ENCODE peak calls at places on chromosomes 6 and 20, in ten cellular contexts. One of them, this sample, is unnamed.

GRCh38 chr6:170088349-170088951 is 202.4 kb downstream of the DLL1 start:
- DNase-seq in Daoy: peak; percentile 28
- DNase-seq in NAMALWA: no peak
- DNase-seq in iPS DF 6.9: no peak
- DNase-seq in GM20000: peak; percentile 48
- DNase-seq in GM04503: no peak
- DNase-seq in HCT116: no peak
- DNase-seq in GM13976: no peak
- DNase-seq in NCI-H1417: no peak
- DNase-seq in stimulated activated CD4-positive, alpha-beta T cell treated with anti-CD3 and anti-CD28 coated beads, Interleukin-4, amount 100 ng/mL, for 48 hours: no peak
- DNase-seq in this sample: no peak

GRCh38 chr6:158377866-158378265 is 65.6 kb downstream of the TULP4 start:
- DNase-seq in Daoy: no peak
- DNase-seq in NAMALWA: no peak
- DNase-seq in iPS DF 6.9: no peak
- DNase-seq in GM20000: no peak
- DNase-seq in GM04503: no peak
- DNase-seq in HCT116: no peak
- DNase-seq in GM13976: no peak
- DNase-seq in NCI-H1417: no peak
- DNase-seq in stimulated activated CD4-positive, alpha-beta T cell treated with anti-CD3 and anti-CD28 coated beads, Interleukin-4, amount 100 ng/mL, for 48 hours: no peak
- DNase-seq in this sample: no peak

GRCh38 chr20:49854190-49854875 is 41.7 kb downstream of the SLC9A8 start:
- DNase-seq in Daoy: no peak
- DNase-seq in NAMALWA: no peak
- DNase-seq in iPS DF 6.9: no peak
- DNase-seq in GM20000: no peak
- DNase-seq in GM04503: no peak
- DNase-seq in HCT116: no peak
- DNase-seq in GM13976: no peak
- DNase-seq in NCI-H1417: no peak
- DNase-seq in stimulated activated CD4-positive, alpha-beta T cell treated with anti-CD3 and anti-CD28 coated beads, Interleukin-4, amount 100 ng/mL, for 48 hours: no peak
- DNase-seq in this sample: no peak

GRCh38 chr6:169847773-169848380 is 96.5 kb downstream of the ERMARD start:
- DNase-seq in Daoy: no peak
- DNase-seq in NAMALWA: no peak
- DNase-seq in iPS DF 6.9: no peak
- DNase-seq in GM20000: no peak
- DNase-seq in GM04503: no peak
- DNase-seq in HCT116: no peak
- DNase-seq in GM13976: no peak
- DNase-seq in NCI-H1417: no peak
- DNase-seq in stimulated activated CD4-positive, alpha-beta T cell treated with anti-CD3 and anti-CD28 coated beads, Interleukin-4, amount 100 ng/mL, for 48 hours: no peak
- DNase-seq in this sample: no peak

GRCh38 chr6:26602262-26602661 is 5.5 kb downstream of the ABT1 start:
- DNase-seq in Daoy: no peak
- DNase-seq in NAMALWA: no peak
- DNase-seq in iPS DF 6.9: no peak
- DNase-seq in GM20000: no peak
- DNase-seq in GM04503: no peak
- DNase-seq in HCT116: no peak
- DNase-seq in GM13976: no peak
- DNase-seq in NCI-H1417: no peak
- DNase-seq in stimulated activated CD4-positive, alpha-beta T cell treated with anti-CD3 and anti-CD28 coated beads, Interleukin-4, amount 100 ng/mL, for 48 hours: no peak
- DNase-seq in this sample: no peak

GRCh38 chr6:46170357-46171289 is at the start of gene ENPP5:
- DNase-seq in Daoy: peak; percentile 92
- DNase-seq in NAMALWA: peak; percentile 85
- DNase-seq in iPS DF 6.9: peak; percentile 87
- DNase-seq in GM20000: peak; percentile 70
- DNase-seq in GM04503: no peak
- DNase-seq in HCT116: peak; percentile 87
- DNase-seq in GM13976: peak; percentile 89
- DNase-seq in NCI-H1417: peak; percentile 95
- DNase-seq in stimulated activated CD4-positive, alpha-beta T cell treated with anti-CD3 and anti-CD28 coated beads, Interleukin-4, amount 100 ng/mL, for 48 hours: peak; percentile 31
- DNase-seq in this sample: no peak

GRCh38 chr20:52204136-52204535 is 12.6 kb upstream of the ZFP64 start:
- DNase-seq in Daoy: peak; percentile 4
- DNase-seq in NAMALWA: no peak
- DNase-seq in iPS DF 6.9: no peak
- DNase-seq in GM20000: no peak
- DNase-seq in GM04503: no peak
- DNase-seq in HCT116: peak; percentile 8
- DNase-seq in GM13976: no peak
- DNase-seq in NCI-H1417: no peak
- DNase-seq in stimulated activated CD4-positive, alpha-beta T cell treated with anti-CD3 and anti-CD28 coated beads, Interleukin-4, amount 100 ng/mL, for 48 hours: no peak
- DNase-seq in this sample: no peak

GRCh38 chr6:44116643-44117382 is 10.4 kb downstream of the MRPL14 start:
- DNase-seq in Daoy: peak; percentile 85
- DNase-seq in NAMALWA: no peak
- DNase-seq in iPS DF 6.9: no peak
- DNase-seq in GM20000: no peak
- DNase-seq in GM04503: peak; percentile 82
- DNase-seq in HCT116: no peak
- DNase-seq in GM13976: no peak
- DNase-seq in NCI-H1417: no peak
- DNase-seq in stimulated activated CD4-positive, alpha-beta T cell treated with anti-CD3 and anti-CD28 coated beads, Interleukin-4, amount 100 ng/mL, for 48 hours: no peak
- DNase-seq in this sample: peak; percentile 74

GRCh38 chr6:159106627-159107241 is 61.9 kb upstream of the TAGAP start:
- DNase-seq in Daoy: peak; percentile 71
- DNase-seq in NAMALWA: peak; percentile 99
- DNase-seq in iPS DF 6.9: peak; percentile 71
- DNase-seq in GM20000: peak; percentile 79
- DNase-seq in GM04503: peak; percentile 14
- DNase-seq in HCT116: peak; percentile 70
- DNase-seq in GM13976: peak; percentile 82
- DNase-seq in NCI-H1417: peak; percentile 76
- DNase-seq in stimulated activated CD4-positive, alpha-beta T cell treated with anti-CD3 and anti-CD28 coated beads, Interleukin-4, amount 100 ng/mL, for 48 hours: peak; percentile 85
- DNase-seq in this sample: peak; percentile 69

GRCh38 chr6:55277628-55278003 is 49.7 kb upstream of the GFRAL start:
- DNase-seq in Daoy: no peak
- DNase-seq in NAMALWA: no peak
- DNase-seq in iPS DF 6.9: no peak
- DNase-seq in GM20000: no peak
- DNase-seq in GM04503: no peak
- DNase-seq in HCT116: no peak
- DNase-seq in GM13976: no peak
- DNase-seq in NCI-H1417: no peak
- DNase-seq in stimulated activated CD4-positive, alpha-beta T cell treated with anti-CD3 and anti-CD28 coated beads, Interleukin-4, amount 100 ng/mL, for 48 hours: no peak
- DNase-seq in this sample: no peak

GRCh38 chr20:23795526-23795925 is 31.0 kb downstream of the CST2 start:
- DNase-seq in Daoy: no peak
- DNase-seq in NAMALWA: no peak
- DNase-seq in iPS DF 6.9: no peak
- DNase-seq in GM20000: no peak
- DNase-seq in GM04503: no peak
- DNase-seq in HCT116: no peak
- DNase-seq in GM13976: no peak
- DNase-seq in NCI-H1417: no peak
- DNase-seq in stimulated activated CD4-positive, alpha-beta T cell treated with anti-CD3 and anti-CD28 coated beads, Interleukin-4, amount 100 ng/mL, for 48 hours: no peak
- DNase-seq in this sample: no peak

GRCh38 chr6:4466769-4467480 is 309.3 kb upstream of the CDYL start:
- DNase-seq in Daoy: peak; percentile 25
- DNase-seq in NAMALWA: peak; percentile 2
- DNase-seq in iPS DF 6.9: no peak
- DNase-seq in GM20000: no peak
- DNase-seq in GM04503: no peak
- DNase-seq in HCT116: no peak
- DNase-seq in GM13976: no peak
- DNase-seq in NCI-H1417: no peak
- DNase-seq in stimulated activated CD4-positive, alpha-beta T cell treated with anti-CD3 and anti-CD28 coated beads, Interleukin-4, amount 100 ng/mL, for 48 hours: no peak
- DNase-seq in this sample: peak; percentile 48

GRCh38 chr20:44993343-44993742 is 27.0 kb downstream of the STK4 start:
- DNase-seq in Daoy: no peak
- DNase-seq in NAMALWA: no peak
- DNase-seq in iPS DF 6.9: no peak
- DNase-seq in GM20000: peak; percentile 16
- DNase-seq in GM04503: no peak
- DNase-seq in HCT116: no peak
- DNase-seq in GM13976: no peak
- DNase-seq in NCI-H1417: no peak
- DNase-seq in stimulated activated CD4-positive, alpha-beta T cell treated with anti-CD3 and anti-CD28 coated beads, Interleukin-4, amount 100 ng/mL, for 48 hours: no peak
- DNase-seq in this sample: peak; percentile 58

GRCh38 chr20:45727044-45727443 is 4.9 kb downstream of the SPINT4 start:
- DNase-seq in Daoy: no peak
- DNase-seq in NAMALWA: no peak
- DNase-seq in iPS DF 6.9: no peak
- DNase-seq in GM20000: no peak
- DNase-seq in GM04503: no peak
- DNase-seq in HCT116: no peak
- DNase-seq in GM13976: no peak
- DNase-seq in NCI-H1417: no peak
- DNase-seq in stimulated activated CD4-positive, alpha-beta T cell treated with anti-CD3 and anti-CD28 coated beads, Interleukin-4, amount 100 ng/mL, for 48 hours: no peak
- DNase-seq in this sample: no peak

GRCh38 chr6:14344486-14344885 is 226.9 kb downstream of the CD83 start:
- DNase-seq in Daoy: no peak
- DNase-seq in NAMALWA: no peak
- DNase-seq in iPS DF 6.9: no peak
- DNase-seq in GM20000: no peak
- DNase-seq in GM04503: no peak
- DNase-seq in HCT116: no peak
- DNase-seq in GM13976: no peak
- DNase-seq in NCI-H1417: no peak
- DNase-seq in stimulated activated CD4-positive, alpha-beta T cell treated with anti-CD3 and anti-CD28 coated beads, Interleukin-4, amount 100 ng/mL, for 48 hours: no peak
- DNase-seq in this sample: no peak

GRCh38 chr6:74931567-74931966 is 274.3 kb downstream of the COL12A1 start:
- DNase-seq in Daoy: no peak
- DNase-seq in NAMALWA: no peak
- DNase-seq in iPS DF 6.9: no peak
- DNase-seq in GM20000: no peak
- DNase-seq in GM04503: peak; percentile 86
- DNase-seq in HCT116: no peak
- DNase-seq in GM13976: no peak
- DNase-seq in NCI-H1417: no peak
- DNase-seq in stimulated activated CD4-positive, alpha-beta T cell treated with anti-CD3 and anti-CD28 coated beads, Interleukin-4, amount 100 ng/mL, for 48 hours: no peak
- DNase-seq in this sample: no peak

GRCh38 chr6:149727793-149728498 is 10.0 kb upstream of the LATS1 start:
- DNase-seq in Daoy: no peak
- DNase-seq in NAMALWA: no peak
- DNase-seq in iPS DF 6.9: no peak
- DNase-seq in GM20000: no peak
- DNase-seq in GM04503: no peak
- DNase-seq in HCT116: no peak
- DNase-seq in GM13976: no peak
- DNase-seq in NCI-H1417: no peak
- DNase-seq in stimulated activated CD4-positive, alpha-beta T cell treated with anti-CD3 and anti-CD28 coated beads, Interleukin-4, amount 100 ng/mL, for 48 hours: no peak
- DNase-seq in this sample: no peak

GRCh38 chr20:23152902-23153301 is 66.8 kb upstream of the CD93 start:
- DNase-seq in Daoy: no peak
- DNase-seq in NAMALWA: no peak
- DNase-seq in iPS DF 6.9: no peak
- DNase-seq in GM20000: no peak
- DNase-seq in GM04503: no peak
- DNase-seq in HCT116: no peak
- DNase-seq in GM13976: no peak
- DNase-seq in NCI-H1417: no peak
- DNase-seq in stimulated activated CD4-positive, alpha-beta T cell treated with anti-CD3 and anti-CD28 coated beads, Interleukin-4, amount 100 ng/mL, for 48 hours: no peak
- DNase-seq in this sample: no peak

GRCh38 chr6:11223296-11223695 is 9.2 kb downstream of the NEDD9 start:
- DNase-seq in Daoy: no peak
- DNase-seq in NAMALWA: no peak
- DNase-seq in iPS DF 6.9: no peak
- DNase-seq in GM20000: no peak
- DNase-seq in GM04503: no peak
- DNase-seq in HCT116: no peak
- DNase-seq in GM13976: no peak
- DNase-seq in NCI-H1417: no peak
- DNase-seq in stimulated activated CD4-positive, alpha-beta T cell treated with anti-CD3 and anti-CD28 coated beads, Interleukin-4, amount 100 ng/mL, for 48 hours: no peak
- DNase-seq in this sample: peak; percentile 36

GRCh38 chr6:7896465-7896987 is 14.1 kb downstream of the TXNDC5 start:
- DNase-seq in Daoy: no peak
- DNase-seq in NAMALWA: no peak
- DNase-seq in iPS DF 6.9: no peak
- DNase-seq in GM20000: no peak
- DNase-seq in GM04503: no peak
- DNase-seq in HCT116: no peak
- DNase-seq in GM13976: no peak
- DNase-seq in NCI-H1417: peak; percentile 42
- DNase-seq in stimulated activated CD4-positive, alpha-beta T cell treated with anti-CD3 and anti-CD28 coated beads, Interleukin-4, amount 100 ng/mL, for 48 hours: no peak
- DNase-seq in this sample: no peak

GRCh38 chr20:46990811-46991567 is 96.3 kb downstream of the EYA2 start:
- DNase-seq in Daoy: no peak
- DNase-seq in NAMALWA: no peak
- DNase-seq in iPS DF 6.9: no peak
- DNase-seq in GM20000: no peak
- DNase-seq in GM04503: no peak
- DNase-seq in HCT116: no peak
- DNase-seq in GM13976: no peak
- DNase-seq in NCI-H1417: no peak
- DNase-seq in stimulated activated CD4-positive, alpha-beta T cell treated with anti-CD3 and anti-CD28 coated beads, Interleukin-4, amount 100 ng/mL, for 48 hours: no peak
- DNase-seq in this sample: no peak